ENCODE peak calls at places on chromosomes 16 and 17, in six cellular contexts. One of them, this sample, is unnamed. For H3K27me3, the result is how much of the 10 kb centered on the place peaks cover.

GRCh38 chr16:56988161-56988947 is 1.0 kb upstream of the NLRC5 start:
- DNase-seq in fibroblast of lung: no peak
- DNase-seq in thoracic aorta: no peak
- DNase-seq in left ventricle myocardium inferior: no peak
- DNase-seq in ascending aorta: peak
- DNase-seq in cardiac muscle cell: no peak
- DNase-seq in this sample: no peak

GRCh38 chr16:84593825-84594724 is 23.8 kb downstream of the COTL1 start:
- DNase-seq in fibroblast of lung: peak
- DNase-seq in thoracic aorta: no peak
- DNase-seq in left ventricle myocardium inferior: no peak
- DNase-seq in ascending aorta: no peak
- DNase-seq in cardiac muscle cell: no peak
- DNase-seq in this sample: no peak

GRCh38 chr16:85750021-85750826 is 672 bp downstream of the C16orf74 start:
- DNase-seq in fibroblast of lung: peak
- DNase-seq in thoracic aorta: no peak
- DNase-seq in left ventricle myocardium inferior: peak
- DNase-seq in ascending aorta: no peak
- DNase-seq in cardiac muscle cell: peak
- DNase-seq in this sample: no peak

GRCh38 chr16:12539185-12539929 is 264.3 kb downstream of the CPPED1 start:
- DNase-seq in fibroblast of lung: peak
- DNase-seq in thoracic aorta: no peak
- DNase-seq in left ventricle myocardium inferior: no peak
- DNase-seq in ascending aorta: no peak
- DNase-seq in cardiac muscle cell: no peak
- DNase-seq in this sample: peak

GRCh38 chr17:3636908-3637373 is 381 bp downstream of the CTNS start:
- DNase-seq in fibroblast of lung: no peak
- DNase-seq in thoracic aorta: no peak
- DNase-seq in left ventricle myocardium inferior: no peak
- DNase-seq in ascending aorta: no peak
- DNase-seq in cardiac muscle cell: peak
- DNase-seq in this sample: no peak

GRCh38 chr16:22098538-22099255 is 6.4 kb downstream of the VWA3A start:
- DNase-seq in fibroblast of lung: peak
- DNase-seq in thoracic aorta: no peak
- DNase-seq in left ventricle myocardium inferior: no peak
- DNase-seq in ascending aorta: no peak
- DNase-seq in cardiac muscle cell: peak
- DNase-seq in this sample: no peak

GRCh38 chr17:63540581-63540980 is 9.7 kb upstream of the DCAF7 start:
- DNase-seq in fibroblast of lung: no peak
- DNase-seq in thoracic aorta: no peak
- DNase-seq in left ventricle myocardium inferior: no peak
- DNase-seq in ascending aorta: peak
- DNase-seq in cardiac muscle cell: no peak
- DNase-seq in this sample: no peak

GRCh38 chr16:11583171-11583570 is 3.5 kb downstream of the LITAF start:
- DNase-seq in fibroblast of lung: peak
- DNase-seq in thoracic aorta: no peak
- DNase-seq in left ventricle myocardium inferior: no peak
- DNase-seq in ascending aorta: no peak
- DNase-seq in cardiac muscle cell: no peak
- DNase-seq in this sample: no peak

GRCh38 chr17:57274162-57274561 is 17.8 kb downstream of the MSI2 start:
- DNase-seq in fibroblast of lung: no peak
- DNase-seq in thoracic aorta: no peak
- DNase-seq in left ventricle myocardium inferior: no peak
- DNase-seq in ascending aorta: no peak
- DNase-seq in cardiac muscle cell: no peak
- DNase-seq in this sample: no peak

GRCh38 chr17:1714488-1714979 is 4.4 kb upstream of the TLCD2 start:
- DNase-seq in fibroblast of lung: peak
- DNase-seq in thoracic aorta: peak
- DNase-seq in left ventricle myocardium inferior: peak
- DNase-seq in ascending aorta: peak
- DNase-seq in cardiac muscle cell: peak
- DNase-seq in this sample: peak

GRCh38 chr17:50208611-50209061 is 7.2 kb upstream of the COL1A1 start:
- DNase-seq in fibroblast of lung: no peak
- DNase-seq in thoracic aorta: no peak
- DNase-seq in left ventricle myocardium inferior: no peak
- DNase-seq in ascending aorta: peak
- DNase-seq in cardiac muscle cell: no peak
- DNase-seq in this sample: no peak

GRCh38 chr16:30358990-30359870 is 4.1 kb upstream of the CD2BP2 start:
- DNase-seq in fibroblast of lung: no peak
- DNase-seq in thoracic aorta: no peak
- DNase-seq in left ventricle myocardium inferior: no peak
- DNase-seq in ascending aorta: no peak
- DNase-seq in cardiac muscle cell: no peak
- DNase-seq in this sample: no peak

GRCh38 chr16:51119576-51120288 is 31.3 kb downstream of the SALL1 start:
- DNase-seq in fibroblast of lung: no peak
- DNase-seq in thoracic aorta: no peak
- DNase-seq in left ventricle myocardium inferior: no peak
- DNase-seq in ascending aorta: no peak
- DNase-seq in cardiac muscle cell: no peak
- DNase-seq in this sample: no peak

GRCh38 chr17:14119546-14119945 is 50.2 kb downstream of the COX10 start:
- DNase-seq in fibroblast of lung: no peak
- DNase-seq in thoracic aorta: no peak
- DNase-seq in left ventricle myocardium inferior: no peak
- DNase-seq in ascending aorta: no peak
- DNase-seq in cardiac muscle cell: no peak
- DNase-seq in this sample: no peak

DNA sequence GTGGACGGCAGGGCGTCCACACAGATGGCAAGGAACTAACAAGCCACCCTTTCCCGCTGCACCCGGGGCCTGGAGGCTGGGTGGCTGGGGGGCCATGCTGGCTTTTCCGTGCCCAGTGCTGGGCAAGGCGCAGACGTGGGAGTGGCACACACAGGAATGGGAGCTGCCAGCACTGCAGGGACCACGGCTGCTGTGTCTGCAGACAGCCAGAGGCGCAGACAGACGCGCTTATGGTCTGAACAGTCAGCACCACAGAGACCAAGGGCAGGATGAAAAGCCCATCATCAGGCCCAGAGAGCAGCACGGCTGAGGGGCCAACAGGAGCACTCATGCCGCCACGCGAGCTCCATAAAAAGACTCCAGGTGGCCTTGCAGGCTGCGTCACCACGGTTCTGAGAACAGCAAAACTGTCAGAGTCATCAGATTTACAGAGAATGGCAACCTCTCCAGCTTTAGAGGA is 24.0 kb downstream of the PDIA2 start:
- DNase-seq in fibroblast of lung: no peak
- DNase-seq in thoracic aorta: no peak
- DNase-seq in left ventricle myocardium inferior: no peak
- DNase-seq in ascending aorta: no peak
- DNase-seq in cardiac muscle cell: no peak
- DNase-seq in this sample: no peak
- TF ChIP-seq CTCF in fibroblast of lung: no peak
- TF ChIP-seq CTCF in thoracic aorta: no peak
- TF ChIP-seq CTCF in left ventricle myocardium inferior: no peak
- TF ChIP-seq CTCF in ascending aorta: no peak
- TF ChIP-seq CTCF in cardiac muscle cell: no peak
- TF ChIP-seq CTCF in this sample: no peak

DNA sequence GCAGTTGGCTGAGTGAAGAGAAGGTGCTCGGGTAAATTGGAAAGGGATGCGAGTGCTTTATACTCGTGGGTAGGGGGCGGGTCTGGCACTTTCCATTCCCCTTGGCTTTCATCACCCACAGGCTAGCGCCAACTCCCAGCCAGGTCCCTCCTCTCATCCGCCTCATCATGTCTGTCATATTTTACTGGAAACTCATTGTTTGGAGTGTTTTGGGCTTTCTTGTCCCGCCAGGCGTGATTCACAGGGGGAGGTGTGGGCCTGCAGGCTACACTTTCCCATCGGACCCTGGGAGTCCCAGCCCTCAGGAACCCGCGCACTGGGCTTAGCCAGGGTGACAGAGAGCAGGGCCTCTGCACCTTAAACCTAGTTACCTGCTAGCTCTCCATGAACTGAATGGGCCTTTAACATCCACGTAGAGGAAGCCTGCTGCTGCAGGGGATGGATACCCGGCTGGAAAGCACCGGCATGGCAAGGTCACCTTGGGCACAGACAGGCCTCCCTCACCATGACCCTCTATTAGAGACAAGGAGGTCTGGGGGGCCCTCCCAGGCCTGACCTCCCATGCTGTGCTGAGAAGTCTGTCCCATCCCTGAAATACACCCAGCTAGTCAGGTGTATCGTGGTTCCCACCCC is at the start of gene KRT14:
- DNase-seq in fibroblast of lung: peak
- DNase-seq in thoracic aorta: no peak
- DNase-seq in left ventricle myocardium inferior: no peak
- DNase-seq in ascending aorta: no peak
- DNase-seq in cardiac muscle cell: no peak
- DNase-seq in this sample: no peak
- H3K4me3 ChIP-seq in fibroblast of lung: no peak
- H3K4me3 ChIP-seq in thoracic aorta: no peak
- H3K4me3 ChIP-seq in left ventricle myocardium inferior: no peak
- H3K4me3 ChIP-seq in ascending aorta: no peak
- H3K4me3 ChIP-seq in cardiac muscle cell: no peak
- H3K4me3 ChIP-seq in this sample: no peak

DNA sequence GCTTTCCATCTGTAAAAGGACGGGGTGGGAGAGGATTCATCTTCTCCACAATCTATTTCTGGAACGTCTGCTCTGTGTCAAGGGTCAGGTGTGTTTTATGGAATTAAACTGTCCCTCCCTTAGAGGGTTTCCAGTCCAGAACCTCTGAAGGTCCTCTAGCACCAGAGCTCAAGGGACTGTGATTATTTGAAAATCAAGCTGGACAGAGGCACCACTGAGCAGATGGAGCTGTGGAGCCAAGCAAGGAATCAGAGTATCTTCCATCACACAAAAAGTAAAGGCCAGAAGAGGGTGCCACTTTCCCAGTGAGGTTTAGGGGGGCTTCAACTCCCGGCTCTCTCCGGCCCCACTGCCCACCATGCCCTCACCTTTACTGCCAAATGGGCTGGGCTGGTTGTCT is 6.8 kb downstream of the CACNG5 start:
- DNase-seq in fibroblast of lung: no peak
- DNase-seq in thoracic aorta: no peak
- DNase-seq in left ventricle myocardium inferior: no peak
- DNase-seq in ascending aorta: no peak
- DNase-seq in cardiac muscle cell: no peak
- DNase-seq in this sample: no peak
- H3K27me3 ChIP-seq in fibroblast of lung: under half
- H3K27me3 ChIP-seq in thoracic aorta: under half
- H3K27me3 ChIP-seq in left ventricle myocardium inferior: half or more
- H3K27me3 ChIP-seq in ascending aorta: under half
- H3K27me3 ChIP-seq in cardiac muscle cell: under half
- H3K27me3 ChIP-seq in this sample: under half

GRCh38 chr17:59561042-59561441 is 4.4 kb upstream of the DHX40 start:
- DNase-seq in fibroblast of lung: no peak
- DNase-seq in thoracic aorta: no peak
- DNase-seq in left ventricle myocardium inferior: no peak
- DNase-seq in ascending aorta: no peak
- DNase-seq in cardiac muscle cell: peak
- DNase-seq in this sample: no peak
- TF ChIP-seq CTCF in fibroblast of lung: peak
- TF ChIP-seq CTCF in thoracic aorta: no peak
- TF ChIP-seq CTCF in left ventricle myocardium inferior: peak
- TF ChIP-seq CTCF in ascending aorta: no peak
- TF ChIP-seq CTCF in cardiac muscle cell: peak
- TF ChIP-seq CTCF in this sample: peak

DNA sequence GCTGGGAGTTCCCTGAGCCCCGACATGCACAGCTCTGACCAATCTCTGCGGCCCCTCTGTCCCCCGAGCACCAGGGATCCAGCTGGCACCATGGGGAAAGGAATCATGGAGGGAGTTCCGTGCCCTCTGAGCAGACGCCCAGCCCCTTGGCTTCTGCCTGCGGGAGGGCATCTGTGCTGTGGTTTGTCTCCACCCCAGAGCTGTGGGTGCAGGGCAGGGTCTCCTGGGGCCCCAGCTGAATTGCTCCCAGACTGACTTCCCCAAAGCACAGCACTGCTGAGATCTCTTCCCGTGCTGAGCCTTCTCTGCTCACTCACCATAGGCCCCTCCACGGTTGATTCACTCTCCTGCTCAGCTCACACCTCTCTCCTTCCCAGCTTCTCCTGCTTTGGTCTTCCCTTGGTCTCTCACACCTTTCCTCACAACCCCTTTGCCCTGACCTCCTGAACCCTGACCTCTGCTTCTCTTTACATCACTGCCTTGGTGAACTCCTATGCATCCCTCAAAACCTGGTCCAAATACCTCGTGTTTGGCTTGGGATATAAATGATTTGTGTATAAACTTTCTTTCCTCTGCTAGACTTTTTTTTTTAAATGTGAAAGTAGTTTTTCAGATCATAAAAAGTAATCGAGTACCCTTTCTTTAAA is 265.2 kb downstream of the SEC14L1 start:
- DNase-seq in fibroblast of lung: no peak
- DNase-seq in thoracic aorta: no peak
- DNase-seq in left ventricle myocardium inferior: no peak
- DNase-seq in ascending aorta: no peak
- DNase-seq in cardiac muscle cell: no peak
- DNase-seq in this sample: no peak
- H3K4me3 ChIP-seq in fibroblast of lung: no peak
- H3K4me3 ChIP-seq in thoracic aorta: no peak
- H3K4me3 ChIP-seq in left ventricle myocardium inferior: no peak
- H3K4me3 ChIP-seq in ascending aorta: no peak
- H3K4me3 ChIP-seq in cardiac muscle cell: no peak
- H3K4me3 ChIP-seq in this sample: no peak

DNA sequence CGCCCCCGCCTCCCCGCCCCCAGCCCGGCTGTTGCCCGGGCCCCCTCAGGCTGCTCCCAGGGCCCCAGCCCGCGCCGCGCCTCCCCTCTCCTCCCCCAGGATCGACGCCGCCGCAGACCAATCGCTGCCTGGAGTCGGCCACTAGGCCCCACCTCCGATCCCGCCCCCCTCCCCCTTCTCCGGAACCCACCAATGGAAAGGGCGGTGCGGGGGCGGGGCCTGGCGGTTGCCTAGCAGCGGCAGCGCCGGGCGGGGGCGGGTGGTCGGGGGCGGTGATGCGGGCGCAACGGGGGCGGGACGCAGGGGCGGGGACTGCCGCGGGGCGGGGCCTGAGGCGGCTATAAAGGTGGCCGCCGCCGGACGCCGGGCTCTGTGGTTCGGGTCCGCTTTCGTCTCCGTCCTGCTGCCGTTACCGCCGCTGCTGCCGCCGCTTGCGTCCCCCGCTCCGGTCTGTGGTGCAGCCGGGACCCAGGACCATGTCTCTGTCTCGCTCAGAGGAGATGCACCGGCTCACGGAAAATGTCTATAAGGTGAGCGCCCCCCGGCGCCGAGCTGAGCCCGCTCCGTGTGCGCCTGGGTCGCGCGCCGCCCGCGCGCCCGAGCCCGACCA is at the start of gene BAIAP2:
- DNase-seq in fibroblast of lung: peak
- DNase-seq in thoracic aorta: peak
- DNase-seq in left ventricle myocardium inferior: peak
- DNase-seq in ascending aorta: peak
- DNase-seq in cardiac muscle cell: peak
- DNase-seq in this sample: no peak
- H3K27me3 ChIP-seq in fibroblast of lung: under half
- H3K27me3 ChIP-seq in thoracic aorta: under half
- H3K27me3 ChIP-seq in left ventricle myocardium inferior: under half
- H3K27me3 ChIP-seq in ascending aorta: under half
- H3K27me3 ChIP-seq in cardiac muscle cell: under half
- H3K27me3 ChIP-seq in this sample: under half

This sample was measured in BJ.